ENCODE peak calls at places on chromosome 10, in eight cellular contexts. One of them, this sample, is unnamed.

GRCh38 chr10:65149878-65150277 is 1628.7 kb downstream of the REEP3 start:
- DNase-seq in right lobe of liver: no peak
- DNase-seq in endothelial cell: no peak
- DNase-seq in HL-60: no peak
- DNase-seq in tibial artery: no peak
- DNase-seq in heart right ventricle: no peak
- DNase-seq in K562: no peak
- DNase-seq in GM20000: no peak
- DNase-seq in this sample: no peak

GRCh38 chr10:28263136-28263857 is 39.6 kb downstream of the MPP7 start:
- DNase-seq in endothelial cell: no peak
- DNase-seq in K562: no peak
- DNase-seq in HL-60: no peak
- DNase-seq in heart right ventricle: no peak
- DNase-seq in tibial artery: no peak
- DNase-seq in GM20000: no peak
- DNase-seq in right lobe of liver: peak
- DNase-seq in this sample: no peak

GRCh38 chr10:115948415-115948814 is 324.6 kb downstream of the GFRA1 start:
- DNase-seq in right lobe of liver: no peak
- DNase-seq in GM20000: no peak
- DNase-seq in heart right ventricle: no peak
- DNase-seq in tibial artery: no peak
- DNase-seq in K562: no peak
- DNase-seq in endothelial cell: no peak
- DNase-seq in HL-60: no peak
- DNase-seq in this sample: peak

GRCh38 chr10:16521311-16522016 is at the start of gene C1QL3:
- DNase-seq in endothelial cell: peak
- DNase-seq in right lobe of liver: peak
- DNase-seq in heart right ventricle: no peak
- DNase-seq in HL-60: no peak
- DNase-seq in tibial artery: no peak
- DNase-seq in K562: no peak
- DNase-seq in GM20000: peak
- DNase-seq in this sample: peak

GRCh38 chr10:77393411-77393810 is 244.2 kb downstream of the KCNMA1 start:
- DNase-seq in K562: no peak
- DNase-seq in heart right ventricle: no peak
- DNase-seq in right lobe of liver: no peak
- DNase-seq in HL-60: no peak
- DNase-seq in tibial artery: no peak
- DNase-seq in GM20000: no peak
- DNase-seq in endothelial cell: no peak
- DNase-seq in this sample: no peak

GRCh38 chr10:44995914-44996633 is 4.6 kb upstream of the ZNF22 start:
- DNase-seq in GM20000: no peak
- DNase-seq in endothelial cell: no peak
- DNase-seq in heart right ventricle: no peak
- DNase-seq in HL-60: no peak
- DNase-seq in tibial artery: peak
- DNase-seq in K562: no peak
- DNase-seq in right lobe of liver: peak
- DNase-seq in this sample: peak

GRCh38 chr10:86064931-86065662 is 301.5 kb downstream of the GRID1 start:
- DNase-seq in HL-60: no peak
- DNase-seq in right lobe of liver: no peak
- DNase-seq in K562: no peak
- DNase-seq in GM20000: no peak
- DNase-seq in endothelial cell: no peak
- DNase-seq in heart right ventricle: no peak
- DNase-seq in tibial artery: no peak
- DNase-seq in this sample: no peak

GRCh38 chr10:98980353-98980752 is 255.3 kb downstream of the HPSE2 start:
- DNase-seq in tibial artery: no peak
- DNase-seq in endothelial cell: no peak
- DNase-seq in heart right ventricle: no peak
- DNase-seq in HL-60: no peak
- DNase-seq in K562: no peak
- DNase-seq in GM20000: no peak
- DNase-seq in right lobe of liver: no peak
- DNase-seq in this sample: no peak

GRCh38 chr10:45470098-45471012 is 96.3 kb downstream of the ALOX5 start:
- DNase-seq in K562: peak
- DNase-seq in heart right ventricle: no peak
- DNase-seq in endothelial cell: no peak
- DNase-seq in HL-60: no peak
- DNase-seq in GM20000: peak
- DNase-seq in right lobe of liver: peak
- DNase-seq in tibial artery: no peak
- DNase-seq in this sample: peak

GRCh38 chr10:44974628-44975431 is 3.8 kb downstream of the DEPP1 start:
- DNase-seq in right lobe of liver: peak
- DNase-seq in K562: peak
- DNase-seq in heart right ventricle: peak
- DNase-seq in tibial artery: peak
- DNase-seq in GM20000: peak
- DNase-seq in endothelial cell: peak
- DNase-seq in HL-60: no peak
- DNase-seq in this sample: peak

GRCh38 chr10:3482200-3482993 is 302.6 kb downstream of the KLF6 start:
- DNase-seq in right lobe of liver: no peak
- DNase-seq in tibial artery: peak
- DNase-seq in endothelial cell: no peak
- DNase-seq in K562: peak
- DNase-seq in HL-60: no peak
- DNase-seq in heart right ventricle: no peak
- DNase-seq in GM20000: peak
- DNase-seq in this sample: peak

GRCh38 chr10:132684164-132684891 is 101.6 kb downstream of the NKX6-2 start:
- DNase-seq in K562: peak
- DNase-seq in tibial artery: peak
- DNase-seq in heart right ventricle: no peak
- DNase-seq in right lobe of liver: peak
- DNase-seq in HL-60: peak
- DNase-seq in GM20000: no peak
- DNase-seq in endothelial cell: no peak
- DNase-seq in this sample: peak

DNA sequence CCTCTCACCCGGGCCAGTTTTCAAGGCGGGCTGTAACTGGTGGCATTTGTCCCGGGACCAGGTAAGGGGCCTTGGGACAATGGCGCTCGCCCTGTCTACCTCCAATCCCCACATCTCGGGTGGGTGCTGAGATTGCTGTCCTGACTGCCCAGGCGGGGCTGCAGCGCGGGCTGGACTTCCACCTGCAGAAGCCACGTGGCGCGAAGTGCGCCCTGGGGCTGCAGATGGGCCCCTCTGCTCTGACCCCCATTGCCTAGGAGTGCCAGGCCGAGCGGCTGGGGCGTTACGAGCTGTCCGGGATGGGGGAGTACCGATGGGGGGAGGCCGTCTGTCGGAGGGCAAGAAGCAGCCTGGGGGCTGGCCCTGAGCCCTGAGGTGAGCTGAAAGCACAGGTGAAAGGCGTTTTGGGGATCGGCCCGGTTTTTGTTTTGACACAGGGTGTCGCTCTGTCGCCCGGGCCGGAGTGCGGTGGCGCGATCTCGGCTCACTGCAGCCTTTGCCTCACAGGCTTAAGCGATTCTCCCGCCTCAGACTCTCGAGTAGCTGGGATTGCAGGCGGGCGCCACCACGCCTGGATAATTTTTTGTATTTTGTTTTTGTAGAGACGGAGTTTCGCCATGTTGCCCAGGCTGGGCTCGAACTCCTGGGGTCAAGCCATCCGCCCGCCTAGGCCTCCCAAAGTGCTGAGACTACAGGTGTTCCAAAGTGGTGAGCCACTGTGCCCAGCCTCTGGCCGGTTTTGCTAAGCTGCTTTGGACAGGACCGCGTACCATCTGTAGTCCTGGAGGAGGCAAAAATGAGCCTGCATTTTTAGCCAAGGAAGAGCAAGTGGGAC is at the start of gene SFXN2:
- DNase-seq in endothelial cell: no peak
- DNase-seq in K562: no peak
- DNase-seq in right lobe of liver: peak
- DNase-seq in HL-60: no peak
- DNase-seq in tibial artery: no peak
- DNase-seq in heart right ventricle: no peak
- DNase-seq in GM20000: no peak
- DNase-seq in this sample: no peak
- TF ChIP-seq CTCF in endothelial cell: no peak
- TF ChIP-seq CTCF in K562: peak
- TF ChIP-seq CTCF in right lobe of liver: no peak
- TF ChIP-seq CTCF in HL-60: no peak
- TF ChIP-seq CTCF in tibial artery: no peak
- TF ChIP-seq CTCF in heart right ventricle: no peak
- TF ChIP-seq CTCF in GM20000: peak
- TF ChIP-seq CTCF in this sample: no peak

GRCh38 chr10:9311702-9312499 is 1257.4 kb downstream of the GATA3 start:
- DNase-seq in heart right ventricle: no peak
- DNase-seq in right lobe of liver: no peak
- DNase-seq in endothelial cell: no peak
- DNase-seq in GM20000: no peak
- DNase-seq in K562: no peak
- DNase-seq in tibial artery: no peak
- DNase-seq in HL-60: no peak
- DNase-seq in this sample: no peak
- TF ChIP-seq CTCF in heart right ventricle: no peak
- TF ChIP-seq CTCF in right lobe of liver: no peak
- TF ChIP-seq CTCF in endothelial cell: peak
- TF ChIP-seq CTCF in GM20000: no peak
- TF ChIP-seq CTCF in K562: no peak
- TF ChIP-seq CTCF in tibial artery: no peak
- TF ChIP-seq CTCF in HL-60: no peak
- TF ChIP-seq CTCF in this sample: peak

GRCh38 chr10:72851524-72851923 is 42.0 kb upstream of the OIT3 start:
- DNase-seq in right lobe of liver: no peak
- DNase-seq in HL-60: no peak
- DNase-seq in heart right ventricle: no peak
- DNase-seq in GM20000: no peak
- DNase-seq in endothelial cell: no peak
- DNase-seq in K562: no peak
- DNase-seq in tibial artery: no peak
- DNase-seq in this sample: no peak
- TF ChIP-seq CTCF in right lobe of liver: no peak
- TF ChIP-seq CTCF in HL-60: no peak
- TF ChIP-seq CTCF in heart right ventricle: no peak
- TF ChIP-seq CTCF in GM20000: no peak
- TF ChIP-seq CTCF in endothelial cell: no peak
- TF ChIP-seq CTCF in K562: no peak
- TF ChIP-seq CTCF in tibial artery: no peak
- TF ChIP-seq CTCF in this sample: no peak

GRCh38 chr10:23099079-23099478 is 3.7 kb downstream of the MSRB2 start:
- DNase-seq in K562: no peak
- DNase-seq in HL-60: no peak
- DNase-seq in GM20000: no peak
- DNase-seq in endothelial cell: no peak
- DNase-seq in right lobe of liver: no peak
- DNase-seq in heart right ventricle: no peak
- DNase-seq in tibial artery: no peak
- DNase-seq in this sample: no peak
- TF ChIP-seq CTCF in K562: no peak
- TF ChIP-seq CTCF in HL-60: no peak
- TF ChIP-seq CTCF in GM20000: no peak
- TF ChIP-seq CTCF in endothelial cell: no peak
- TF ChIP-seq CTCF in right lobe of liver: no peak
- TF ChIP-seq CTCF in heart right ventricle: no peak
- TF ChIP-seq CTCF in tibial artery: no peak
- TF ChIP-seq CTCF in this sample: no peak

GRCh38 chr10:68153473-68154210 is 44.4 kb downstream of the MYPN start:
- DNase-seq in K562: no peak
- DNase-seq in endothelial cell: no peak
- DNase-seq in right lobe of liver: no peak
- DNase-seq in heart right ventricle: no peak
- DNase-seq in tibial artery: no peak
- DNase-seq in GM20000: no peak
- DNase-seq in HL-60: no peak
- DNase-seq in this sample: peak

GRCh38 chr10:68155615-68156205 is 46.4 kb downstream of the MYPN start:
- DNase-seq in HL-60: no peak
- DNase-seq in K562: no peak
- DNase-seq in GM20000: no peak
- DNase-seq in right lobe of liver: no peak
- DNase-seq in heart right ventricle: no peak
- DNase-seq in endothelial cell: no peak
- DNase-seq in tibial artery: no peak
- DNase-seq in this sample: peak

GRCh38 chr10:68154211-68154497 is 44.9 kb downstream of the MYPN start:
- DNase-seq in right lobe of liver: peak
- DNase-seq in HL-60: no peak
- DNase-seq in K562: no peak
- DNase-seq in tibial artery: no peak
- DNase-seq in heart right ventricle: peak
- DNase-seq in endothelial cell: no peak
- DNase-seq in GM20000: no peak
- DNase-seq in this sample: peak

GRCh38 chr10:68158031-68158430 is 48.7 kb downstream of the MYPN start:
- DNase-seq in K562: no peak
- DNase-seq in right lobe of liver: no peak
- DNase-seq in GM20000: no peak
- DNase-seq in heart right ventricle: no peak
- DNase-seq in endothelial cell: no peak
- DNase-seq in HL-60: no peak
- DNase-seq in tibial artery: no peak
- DNase-seq in this sample: no peak

GRCh38 chr10:68156373-68157185 is 47.3 kb downstream of the MYPN start:
- DNase-seq in right lobe of liver: no peak
- DNase-seq in heart right ventricle: no peak
- DNase-seq in tibial artery: no peak
- DNase-seq in HL-60: peak
- DNase-seq in endothelial cell: peak
- DNase-seq in K562: peak
- DNase-seq in GM20000: peak
- DNase-seq in this sample: peak
- TF ChIP-seq CTCF in right lobe of liver: peak
- TF ChIP-seq CTCF in heart right ventricle: peak
- TF ChIP-seq CTCF in tibial artery: peak
- TF ChIP-seq CTCF in HL-60: peak
- TF ChIP-seq CTCF in endothelial cell: peak
- TF ChIP-seq CTCF in K562: peak
- TF ChIP-seq CTCF in GM20000: peak
- TF ChIP-seq CTCF in this sample: peak

DNA sequence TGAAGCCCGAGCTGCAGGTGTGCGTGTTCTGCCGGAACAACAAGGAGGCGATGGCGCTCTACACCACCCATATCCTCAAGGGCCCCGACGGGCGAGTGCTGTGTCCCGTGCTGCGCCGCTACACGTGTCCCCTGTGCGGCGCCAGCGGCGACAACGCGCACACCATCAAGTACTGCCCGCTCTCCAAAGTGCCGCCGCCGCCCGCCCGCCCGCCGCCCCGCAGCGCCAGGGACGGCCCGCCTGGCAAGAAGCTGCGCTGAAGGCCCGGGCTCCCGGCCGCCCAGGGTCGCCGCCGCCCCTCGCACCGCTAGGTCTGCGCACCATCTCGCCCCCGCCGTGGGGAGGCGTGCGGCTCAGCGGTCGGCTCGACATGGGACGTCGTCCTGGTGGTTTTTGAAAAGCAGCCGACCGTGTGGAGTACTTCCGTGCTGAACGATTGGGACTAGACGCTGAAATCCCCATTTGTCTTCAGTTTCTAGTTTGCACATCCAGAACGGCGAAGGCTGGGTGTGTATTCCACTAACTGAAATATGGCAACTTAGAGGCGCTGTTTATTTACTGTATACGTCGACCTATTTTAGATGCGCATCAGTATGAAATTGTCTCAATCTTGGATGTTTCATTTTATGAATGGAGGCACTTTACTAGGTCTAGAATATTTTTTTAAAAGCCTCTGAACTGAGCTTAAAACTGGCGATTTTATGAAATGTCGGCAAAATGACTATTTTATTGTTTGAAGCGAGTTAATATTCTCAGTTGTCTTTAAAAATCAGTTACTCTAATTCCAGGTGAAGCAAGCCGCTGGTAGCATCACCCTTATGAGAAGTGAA is 1.1 kb downstream of the NANOS1 start:
- DNase-seq in HL-60: peak
- DNase-seq in endothelial cell: peak
- DNase-seq in K562: peak
- DNase-seq in heart right ventricle: peak
- DNase-seq in GM20000: peak
- DNase-seq in right lobe of liver: peak
- DNase-seq in tibial artery: peak
- DNase-seq in this sample: peak
- TF ChIP-seq CTCF in HL-60: no peak
- TF ChIP-seq CTCF in endothelial cell: no peak
- TF ChIP-seq CTCF in K562: no peak
- TF ChIP-seq CTCF in heart right ventricle: no peak
- TF ChIP-seq CTCF in GM20000: no peak
- TF ChIP-seq CTCF in right lobe of liver: no peak
- TF ChIP-seq CTCF in tibial artery: no peak
- TF ChIP-seq CTCF in this sample: no peak

This sample was measured in fibroblast of the aortic adventitia.